ENCODE peak calls at places on chromosomes 16 and 17, in five cellular contexts. V, X, R, M and S are unnamed samples.

GRCh38 chr17:27649929-27650328 is 18.9 kb downstream of the LGALS9 start:
- DNase-seq in V (no peak), X (no peak), R (no peak), M (no peak), S (no peak)

GRCh38 chr17:17554266-17554665 is 37.2 kb downstream of the PEMT start:
- DNase-seq in V (no peak), X (no peak), R (no peak), M (no peak), S (no peak)

GRCh38 chr17:3961564-3962047 is 2.6 kb downstream of the ATP2A3 start:
- DNase-seq in V (peak), X (peak), R (no peak), M (no peak), S (no peak)

GRCh38 chr16:8931864-8932263 is 31.8 kb downstream of the USP7 start:
- DNase-seq in V (peak), X (peak), R (peak), M (peak), S (peak)

GRCh38 chr17:20206068-20206467 is 196.9 kb downstream of the SPECC1 start:
- DNase-seq in V (peak), X (no peak), R (no peak), M (no peak), S (no peak)

GRCh38 chr17:44086364-44087311 is 16.1 kb downstream of the G6PC3 start:
- DNase-seq in V (no peak), X (no peak), R (no peak), M (peak), S (no peak)

GRCh38 chr16:80317132-80318098 is 223.4 kb upstream of the DYNLRB2 start:
- DNase-seq in V (no peak), X (no peak), R (no peak), M (peak), S (no peak)

GRCh38 chr16:67395458-67396158 is 2.3 kb upstream of the TPPP3 start:
- DNase-seq in V (no peak), X (no peak), R (no peak), M (peak), S (no peak)

GRCh38 chr17:21513012-21513570 is 136.9 kb downstream of the KCNJ12 start:
- DNase-seq in V (peak), X (peak), R (peak), M (peak), S (peak)